ENCODE peak calls at places on chromosome 15, in nine cellular contexts. One of them, this sample, is unnamed.

GRCh38 chr15:40477703-40478269 is 7.0 kb downstream of the CHST14 start:
- DNase-seq in psoas muscle: no peak
- DNase-seq in transverse colon: no peak
- DNase-seq in fibroblast of lung: no peak
- DNase-seq in colonic mucosa: no peak
- DNase-seq in hepatocyte: no peak
- DNase-seq in IMR-90: no peak
- DNase-seq in mammary epithelial cell: no peak
- DNase-seq in neural progenitor cell: peak; percentile 36
- DNase-seq in this sample: no peak

GRCh38 chr15:69410290-69410874 is 3.8 kb upstream of the KIF23 start:
- DNase-seq in psoas muscle: no peak
- DNase-seq in transverse colon: no peak
- DNase-seq in fibroblast of lung: no peak
- DNase-seq in colonic mucosa: no peak
- DNase-seq in hepatocyte: no peak
- DNase-seq in IMR-90: peak; percentile 31
- DNase-seq in mammary epithelial cell: peak; percentile 74
- DNase-seq in neural progenitor cell: peak; percentile 64
- DNase-seq in this sample: no peak

GRCh38 chr15:73002509-73002908 is 49.8 kb upstream of the NEO1 start:
- DNase-seq in psoas muscle: no peak
- DNase-seq in transverse colon: no peak
- DNase-seq in fibroblast of lung: peak; percentile 55
- DNase-seq in colonic mucosa: no peak
- DNase-seq in hepatocyte: no peak
- DNase-seq in IMR-90: peak; percentile 97
- DNase-seq in mammary epithelial cell: no peak
- DNase-seq in neural progenitor cell: no peak
- DNase-seq in this sample: no peak

GRCh38 chr15:89091667-89092220 is 3.5 kb downstream of the ABHD2 start:
- DNase-seq in psoas muscle: no peak
- DNase-seq in transverse colon: no peak
- DNase-seq in fibroblast of lung: no peak
- DNase-seq in colonic mucosa: no peak
- DNase-seq in hepatocyte: no peak
- DNase-seq in IMR-90: no peak
- DNase-seq in mammary epithelial cell: no peak
- DNase-seq in neural progenitor cell: no peak
- DNase-seq in this sample: no peak

GRCh38 chr15:49370782-49371181 is 52.3 kb upstream of the FGF7 start:
- DNase-seq in psoas muscle: no peak
- DNase-seq in transverse colon: no peak
- DNase-seq in fibroblast of lung: peak; percentile 72
- DNase-seq in colonic mucosa: no peak
- DNase-seq in hepatocyte: no peak
- DNase-seq in IMR-90: peak; percentile 39
- DNase-seq in mammary epithelial cell: no peak
- DNase-seq in neural progenitor cell: no peak
- DNase-seq in this sample: no peak

GRCh38 chr15:73650387-73651126 is 17.4 kb upstream of the NPTN start:
- DNase-seq in psoas muscle: no peak
- DNase-seq in transverse colon: no peak
- DNase-seq in fibroblast of lung: peak; percentile 47
- DNase-seq in colonic mucosa: no peak
- DNase-seq in hepatocyte: peak; percentile 41
- DNase-seq in IMR-90: peak; percentile 61
- DNase-seq in mammary epithelial cell: peak; percentile 64
- DNase-seq in neural progenitor cell: no peak
- DNase-seq in this sample: no peak

GRCh38 chr15:59205839-59206622 is 612 bp upstream of the LDHAL6B start:
- DNase-seq in psoas muscle: no peak
- DNase-seq in transverse colon: no peak
- DNase-seq in fibroblast of lung: no peak
- DNase-seq in colonic mucosa: no peak
- DNase-seq in hepatocyte: no peak
- DNase-seq in IMR-90: no peak
- DNase-seq in mammary epithelial cell: no peak
- DNase-seq in neural progenitor cell: no peak
- DNase-seq in this sample: no peak

GRCh38 chr15:89725064-89725463 is 26.0 kb downstream of the MESP1 start:
- DNase-seq in psoas muscle: no peak
- DNase-seq in transverse colon: no peak
- DNase-seq in fibroblast of lung: no peak
- DNase-seq in colonic mucosa: no peak
- DNase-seq in hepatocyte: no peak
- DNase-seq in IMR-90: no peak
- DNase-seq in mammary epithelial cell: no peak
- DNase-seq in neural progenitor cell: no peak
- DNase-seq in this sample: no peak

GRCh38 chr15:76377217-76377616 is 40.6 kb downstream of the ISL2 start:
- DNase-seq in psoas muscle: no peak
- DNase-seq in transverse colon: no peak
- DNase-seq in fibroblast of lung: no peak
- DNase-seq in colonic mucosa: no peak
- DNase-seq in hepatocyte: no peak
- DNase-seq in IMR-90: no peak
- DNase-seq in mammary epithelial cell: no peak
- DNase-seq in neural progenitor cell: no peak
- DNase-seq in this sample: no peak

GRCh38 chr15:68696532-68697363 is 118.0 kb downstream of the CORO2B start:
- DNase-seq in psoas muscle: no peak
- DNase-seq in transverse colon: no peak
- DNase-seq in fibroblast of lung: no peak
- DNase-seq in colonic mucosa: no peak
- DNase-seq in hepatocyte: no peak
- DNase-seq in IMR-90: peak; percentile 26
- DNase-seq in mammary epithelial cell: no peak
- DNase-seq in neural progenitor cell: no peak
- DNase-seq in this sample: no peak

GRCh38 chr15:89111961-89112340 is 23.7 kb downstream of the ABHD2 start:
- DNase-seq in psoas muscle: no peak
- DNase-seq in transverse colon: no peak
- DNase-seq in fibroblast of lung: no peak
- DNase-seq in colonic mucosa: no peak
- DNase-seq in hepatocyte: no peak
- DNase-seq in IMR-90: no peak
- DNase-seq in mammary epithelial cell: no peak
- DNase-seq in neural progenitor cell: no peak
- DNase-seq in this sample: no peak

GRCh38 chr15:29430831-29431230 is 161.2 kb upstream of the NSMCE3 start:
- DNase-seq in psoas muscle: no peak
- DNase-seq in transverse colon: no peak
- DNase-seq in fibroblast of lung: no peak
- DNase-seq in colonic mucosa: no peak
- DNase-seq in hepatocyte: no peak
- DNase-seq in IMR-90: no peak
- DNase-seq in mammary epithelial cell: no peak
- DNase-seq in neural progenitor cell: no peak
- DNase-seq in this sample: no peak

GRCh38 chr15:63086967-63087366 is 34.7 kb upstream of the LACTB start:
- DNase-seq in psoas muscle: no peak
- DNase-seq in transverse colon: no peak
- DNase-seq in fibroblast of lung: no peak
- DNase-seq in colonic mucosa: no peak
- DNase-seq in hepatocyte: no peak
- DNase-seq in IMR-90: no peak
- DNase-seq in mammary epithelial cell: no peak
- DNase-seq in neural progenitor cell: no peak
- DNase-seq in this sample: no peak

GRCh38 chr15:79779739-79780138 is 117.1 kb downstream of the MTHFS start:
- DNase-seq in psoas muscle: no peak
- DNase-seq in transverse colon: no peak
- DNase-seq in fibroblast of lung: no peak
- DNase-seq in colonic mucosa: no peak
- DNase-seq in hepatocyte: no peak
- DNase-seq in IMR-90: no peak
- DNase-seq in mammary epithelial cell: no peak
- DNase-seq in neural progenitor cell: no peak
- DNase-seq in this sample: no peak

GRCh38 chr15:41936649-41937567 is 35.4 kb downstream of the EHD4 start:
- DNase-seq in psoas muscle: peak; percentile 65
- DNase-seq in transverse colon: peak; percentile 46
- DNase-seq in fibroblast of lung: no peak
- DNase-seq in colonic mucosa: no peak
- DNase-seq in hepatocyte: no peak
- DNase-seq in IMR-90: peak; percentile 55
- DNase-seq in mammary epithelial cell: no peak
- DNase-seq in neural progenitor cell: no peak
- DNase-seq in this sample: no peak
- H3K27ac ChIP-seq in psoas muscle: peak overlapping the region; percentile 60
- H3K27ac ChIP-seq in transverse colon: peak overlapping the region; percentile 71
- H3K27ac ChIP-seq in fibroblast of lung: no peak overlapping the region
- H3K27ac ChIP-seq in colonic mucosa: peak overlapping the region; percentile 65
- H3K27ac ChIP-seq in hepatocyte: no peak overlapping the region
- H3K27ac ChIP-seq in IMR-90: no peak overlapping the region
- H3K27ac ChIP-seq in mammary epithelial cell: no peak overlapping the region
- H3K27ac ChIP-seq in neural progenitor cell: no peak overlapping the region
- H3K27ac ChIP-seq in this sample: peak overlapping the region; percentile 59

DNA sequence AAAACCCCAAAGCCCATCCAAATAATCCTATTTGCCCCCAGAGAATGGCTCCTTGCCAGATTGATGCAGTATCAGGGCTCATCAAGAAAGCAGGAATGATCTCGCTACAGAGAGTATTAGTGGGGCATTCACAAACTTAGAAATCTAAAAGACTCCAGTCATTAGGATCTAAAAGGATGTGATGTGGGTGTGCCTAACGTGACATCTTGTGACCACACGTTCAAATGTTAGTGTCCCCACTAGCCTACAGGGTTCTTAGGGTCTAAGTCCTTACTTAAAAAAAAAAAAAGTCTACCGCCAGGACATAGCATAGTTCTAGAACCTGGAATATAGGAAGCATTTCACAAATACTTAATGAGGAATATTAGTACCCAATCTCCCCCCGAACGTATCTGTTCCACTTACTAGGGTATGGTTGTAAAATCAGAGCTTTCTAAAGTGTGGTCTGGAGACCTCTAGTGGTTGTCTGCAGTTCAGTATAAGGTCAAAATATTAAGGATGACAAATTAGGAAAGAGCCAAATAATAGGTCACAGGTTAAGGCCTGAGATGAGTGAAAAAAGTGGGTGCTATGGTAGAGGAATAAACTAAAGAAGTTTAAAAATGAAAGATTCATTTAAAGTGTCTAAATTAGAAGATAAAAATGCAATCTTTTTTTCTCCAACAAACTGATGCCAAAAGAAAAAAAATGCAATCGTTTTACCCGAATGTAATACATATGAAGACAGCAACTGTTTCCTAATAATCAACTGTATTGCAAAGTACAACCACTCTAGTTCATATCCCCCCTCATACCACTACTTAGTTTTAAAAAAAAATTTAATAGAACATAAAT is 4.2 kb upstream of the CHRM5 start:
- DNase-seq in psoas muscle: no peak
- DNase-seq in transverse colon: no peak
- DNase-seq in fibroblast of lung: peak; percentile 56
- DNase-seq in colonic mucosa: no peak
- DNase-seq in hepatocyte: peak; percentile 35
- DNase-seq in IMR-90: peak; percentile 37
- DNase-seq in mammary epithelial cell: peak; percentile 14
- DNase-seq in neural progenitor cell: peak; percentile 50
- DNase-seq in this sample: no peak
- TF ChIP-seq CTCF in psoas muscle: peak; percentile 48
- TF ChIP-seq CTCF in transverse colon: peak; percentile 37
- TF ChIP-seq CTCF in fibroblast of lung: peak; percentile 77
- TF ChIP-seq CTCF in colonic mucosa: peak; percentile 38
- TF ChIP-seq CTCF in hepatocyte: peak; percentile 70
- TF ChIP-seq CTCF in IMR-90: peak; percentile 64
- TF ChIP-seq CTCF in mammary epithelial cell: peak; percentile 73
- TF ChIP-seq CTCF in neural progenitor cell: peak; percentile 87
- TF ChIP-seq CTCF in this sample: peak; percentile 65

GRCh38 chr15:41932939-41933725 is 39.2 kb downstream of the EHD4 start:
- DNase-seq in psoas muscle: no peak
- DNase-seq in transverse colon: no peak
- DNase-seq in fibroblast of lung: no peak
- DNase-seq in colonic mucosa: no peak
- DNase-seq in hepatocyte: no peak
- DNase-seq in IMR-90: no peak
- DNase-seq in mammary epithelial cell: no peak
- DNase-seq in neural progenitor cell: no peak
- DNase-seq in this sample: no peak

GRCh38 chr15:41930867-41931222 is 37.0 kb upstream of the SPTBN5 start:
- DNase-seq in psoas muscle: no peak
- DNase-seq in transverse colon: no peak
- DNase-seq in fibroblast of lung: no peak
- DNase-seq in colonic mucosa: no peak
- DNase-seq in hepatocyte: no peak
- DNase-seq in IMR-90: no peak
- DNase-seq in mammary epithelial cell: no peak
- DNase-seq in neural progenitor cell: no peak
- DNase-seq in this sample: no peak

GRCh38 chr15:41933771-41934170 is 38.6 kb downstream of the EHD4 start:
- DNase-seq in psoas muscle: no peak
- DNase-seq in transverse colon: peak; percentile 57
- DNase-seq in fibroblast of lung: no peak
- DNase-seq in colonic mucosa: peak; percentile 58
- DNase-seq in hepatocyte: peak; percentile 55
- DNase-seq in IMR-90: peak; percentile 41
- DNase-seq in mammary epithelial cell: peak; percentile 78
- DNase-seq in neural progenitor cell: no peak
- DNase-seq in this sample: no peak

GRCh38 chr15:41932511-41932910 is 38.7 kb upstream of the SPTBN5 start:
- DNase-seq in psoas muscle: no peak
- DNase-seq in transverse colon: no peak
- DNase-seq in fibroblast of lung: no peak
- DNase-seq in colonic mucosa: no peak
- DNase-seq in hepatocyte: no peak
- DNase-seq in IMR-90: no peak
- DNase-seq in mammary epithelial cell: no peak
- DNase-seq in neural progenitor cell: no peak
- DNase-seq in this sample: no peak

DNA sequence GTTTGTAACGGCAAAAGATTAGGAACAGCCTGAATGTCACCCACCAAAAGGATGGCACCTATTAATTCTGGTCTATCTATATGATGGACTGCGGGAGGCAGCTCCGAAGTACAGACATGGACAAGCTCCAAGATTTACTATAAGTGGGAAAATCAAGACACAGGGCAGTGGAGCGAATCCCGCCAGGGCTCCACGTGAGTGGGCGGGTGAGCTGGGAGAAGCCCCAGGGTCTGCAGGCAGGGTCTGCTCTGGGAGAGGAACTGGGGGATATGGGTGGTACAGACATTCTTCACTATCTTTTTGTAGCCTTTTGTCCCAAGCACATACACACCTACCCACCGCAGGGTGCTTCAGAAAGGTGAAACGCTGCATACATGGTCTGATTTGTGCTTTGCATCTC is 38.2 kb upstream of the SPTBN5 start:
- DNase-seq in psoas muscle: no peak
- DNase-seq in transverse colon: no peak
- DNase-seq in fibroblast of lung: no peak
- DNase-seq in colonic mucosa: no peak
- DNase-seq in hepatocyte: no peak
- DNase-seq in IMR-90: no peak
- DNase-seq in mammary epithelial cell: no peak
- DNase-seq in neural progenitor cell: no peak
- DNase-seq in this sample: no peak
- H3K27ac ChIP-seq in psoas muscle: no peak overlapping the region
- H3K27ac ChIP-seq in transverse colon: no peak overlapping the region
- H3K27ac ChIP-seq in fibroblast of lung: no peak overlapping the region
- H3K27ac ChIP-seq in colonic mucosa: no peak overlapping the region
- H3K27ac ChIP-seq in hepatocyte: peak overlapping the region; percentile 69
- H3K27ac ChIP-seq in IMR-90: no peak overlapping the region
- H3K27ac ChIP-seq in mammary epithelial cell: no peak overlapping the region
- H3K27ac ChIP-seq in neural progenitor cell: no peak overlapping the region
- H3K27ac ChIP-seq in this sample: no peak overlapping the region

GRCh38 chr15:61195116-61196002 is 33.7 kb downstream of the RORA start:
- DNase-seq in psoas muscle: no peak
- DNase-seq in transverse colon: no peak
- DNase-seq in fibroblast of lung: peak; percentile 65
- DNase-seq in colonic mucosa: peak; percentile 21
- DNase-seq in hepatocyte: peak; percentile 60
- DNase-seq in IMR-90: peak; percentile 43
- DNase-seq in mammary epithelial cell: peak; percentile 17
- DNase-seq in neural progenitor cell: peak; percentile 33
- DNase-seq in this sample: no peak
- TF ChIP-seq CTCF in psoas muscle: peak; percentile 70
- TF ChIP-seq CTCF in transverse colon: peak; percentile 48
- TF ChIP-seq CTCF in fibroblast of lung: peak; percentile 85
- TF ChIP-seq CTCF in colonic mucosa: peak; percentile 53
- TF ChIP-seq CTCF in hepatocyte: peak; percentile 49
- TF ChIP-seq CTCF in IMR-90: peak; percentile 56
- TF ChIP-seq CTCF in mammary epithelial cell: peak; percentile 80
- TF ChIP-seq CTCF in neural progenitor cell: peak; percentile 59
- TF ChIP-seq CTCF in this sample: peak; percentile 53